ENCODE peak calls at places on chromosome 22, in eight cellular contexts. X is upper lobe of right lung, E is A549, S is OCI-LY7, D is NB4, F is neural progenitor cell, T is fibroblast of the aortic adventitia, Q is stomach. B is an unnamed sample.

GRCh38 chr22:27377501-27377900 is 424.1 kb downstream of the MN1 start:
- DNase-seq in S (no peak), X (no peak), D (no peak), F (no peak), E (no peak), T (no peak), Q (peak), B (no peak)

GRCh38 chr22:17332109-17332508 is 37.2 kb upstream of the CECR2 start:
- DNase-seq in D (no peak), Q (no peak), E (no peak), F (no peak), S (no peak), T (no peak), X (no peak), B (no peak)

GRCh38 chr22:42931421-42932196 is 74.5 kb upstream of the ARFGAP3 start:
- DNase-seq in E (no peak), T (peak), X (peak), F (no peak), S (peak), Q (no peak), D (peak), B (no peak)

GRCh38 chr22:19818264-19819208 is 36.1 kb downstream of the GNB1L start:
- DNase-seq in S (peak), X (peak), Q (peak), D (no peak), E (no peak), F (no peak), T (no peak), B (no peak)

GRCh38 chr22:29308791-29309262 is 2.4 kb downstream of the GAS2L1 start:
- DNase-seq in T (peak), D (peak), Q (no peak), X (no peak), S (no peak), F (no peak), E (no peak), B (no peak)

GRCh38 chr22:44023404-44024287 is 456 bp upstream of the PARVB start:
- DNase-seq in F (peak), S (no peak), D (peak), Q (peak), X (peak), T (peak), E (peak), B (no peak)

GRCh38 chr22:17773606-17774205 is 563 bp downstream of the BID start:
- DNase-seq in X (no peak), T (no peak), D (peak), Q (peak), S (peak), E (peak), F (peak), B (no peak)

GRCh38 chr22:26606611-26607010 is 11.2 kb downstream of the CRYBB1 start:
- DNase-seq in E (peak), S (no peak), F (no peak), Q (no peak), T (peak), X (no peak), D (no peak), B (no peak)

GRCh38 chr22:47716890-47717615 is 954.6 kb downstream of the TBC1D22A start:
- DNase-seq in E (no peak), X (no peak), S (no peak), Q (no peak), T (no peak), D (no peak), F (no peak), B (no peak)

GRCh38 chr22:20128902-20129746 is 2.5 kb upstream of the ZDHHC8 start:
- DNase-seq in Q (peak), F (peak), E (peak), X (no peak), S (peak), D (peak), T (peak), B (no peak)

GRCh38 chr22:20080445-20080775 is 369 bp downstream of the DGCR8 start:
- DNase-seq in F (peak), T (peak), D (peak), X (peak), S (peak), Q (peak), E (peak), B (no peak)

GRCh38 chr22:44972363-44973083 is 37.3 kb downstream of the PHF21B start:
- DNase-seq in Q (no peak), T (peak), D (no peak), F (no peak), X (no peak), S (no peak), E (no peak), B (no peak)

GRCh38 chr22:46509416-46510089 is 27.9 kb downstream of the CELSR1 start:
- DNase-seq in Q (no peak), F (no peak), T (no peak), X (no peak), D (no peak), S (no peak), E (no peak), B (no peak)

GRCh38 chr22:45877651-45878050 is 99.3 kb downstream of the WNT7B start:
- DNase-seq in S (no peak), E (no peak), X (no peak), D (no peak), Q (peak), T (no peak), F (no peak), B (no peak)

GRCh38 chr22:25555506-25556060 is 8.9 kb upstream of the GRK3 start:
- DNase-seq in E (no peak), F (no peak), T (no peak), Q (no peak), X (no peak), D (no peak), S (no peak), B (no peak)

GRCh38 chr22:43147821-43148220 is 3.5 kb upstream of the TSPO start:
- DNase-seq in X (peak), Q (no peak), D (peak), T (no peak), F (no peak), E (no peak), S (peak), B (no peak)

GRCh38 chr22:19149962-19150361 is at the start of gene GSC2:
- DNase-seq in Q (no peak), F (peak), T (no peak), D (no peak), X (no peak), E (no peak), S (no peak), B (no peak)

GRCh38 chr22:18114495-18114894 is 3.9 kb downstream of the TUBA8 start:
- DNase-seq in Q (no peak), X (no peak), D (no peak), T (no peak), E (no peak), S (no peak), F (no peak), B (no peak)

GRCh38 chr22:46176508-46177003 is 26.2 kb downstream of the PPARA start:
- DNase-seq in X (no peak), D (no peak), S (no peak), Q (no peak), T (no peak), E (no peak), F (no peak), B (no peak)

GRCh38 chr22:44444341-44445306 is 53.4 kb downstream of the RTL6 start:
- DNase-seq in Q (no peak), D (peak), E (no peak), T (no peak), X (peak), F (peak), S (peak), B (no peak)

GRCh38 chr22:46362221-46362933 is 26.9 kb downstream of the TRMU start:
- DNase-seq in S (peak), D (no peak), X (no peak), Q (no peak), E (no peak), F (no peak), T (no peak), B (no peak)

GRCh38 chr22:32448980-32449379 is 15.3 kb downstream of the BPIFC start:
- DNase-seq in E (no peak), X (no peak), T (no peak), D (no peak), F (no peak), Q (no peak), S (no peak), B (no peak)

GRCh38 chr22:45053094-45053493 is 43.3 kb upstream of the PHF21B start:
- DNase-seq in Q (no peak), D (no peak), F (no peak), X (no peak), S (no peak), T (no peak), E (no peak), B (no peak)

GRCh38 chr22:45878051-45878764 is 98.8 kb downstream of the WNT7B start:
- DNase-seq in Q (no peak), D (peak), E (no peak), T (no peak), S (no peak), F (peak), X (peak), B (no peak)

GRCh38 chr22:47556473-47556872 is 794.0 kb downstream of the TBC1D22A start:
- DNase-seq in D (no peak), X (no peak), Q (no peak), F (no peak), E (no peak), T (no peak), S (no peak), B (no peak)

GRCh38 chr22:44047891-44048301 is 23.8 kb downstream of the PARVB start:
- DNase-seq in T (no peak), Q (no peak), D (no peak), X (no peak), S (no peak), F (no peak), E (no peak), B (no peak)

GRCh38 chr22:44161673-44162072 is 19.1 kb upstream of the PARVG start:
- DNase-seq in T (no peak), F (no peak), S (no peak), D (no peak), X (no peak), Q (no peak), E (no peak), B (no peak)

GRCh38 chr22:30397656-30398635 is 1.1 kb downstream of the SEC14L2 start:
- DNase-seq in X (no peak), D (no peak), Q (no peak), F (peak), T (no peak), S (no peak), E (no peak), B (no peak)

GRCh38 chr22:29636751-29637150 is 33.3 kb downstream of the NF2 start:
- DNase-seq in S (no peak), T (no peak), F (no peak), E (no peak), D (no peak), X (no peak), Q (no peak), B (no peak)

GRCh38 chr22:26450453-26451185 is 21.6 kb downstream of the ASPHD2 start:
- DNase-seq in D (no peak), E (no peak), X (no peak), S (no peak), Q (no peak), T (no peak), F (no peak), B (no peak)

DNA sequence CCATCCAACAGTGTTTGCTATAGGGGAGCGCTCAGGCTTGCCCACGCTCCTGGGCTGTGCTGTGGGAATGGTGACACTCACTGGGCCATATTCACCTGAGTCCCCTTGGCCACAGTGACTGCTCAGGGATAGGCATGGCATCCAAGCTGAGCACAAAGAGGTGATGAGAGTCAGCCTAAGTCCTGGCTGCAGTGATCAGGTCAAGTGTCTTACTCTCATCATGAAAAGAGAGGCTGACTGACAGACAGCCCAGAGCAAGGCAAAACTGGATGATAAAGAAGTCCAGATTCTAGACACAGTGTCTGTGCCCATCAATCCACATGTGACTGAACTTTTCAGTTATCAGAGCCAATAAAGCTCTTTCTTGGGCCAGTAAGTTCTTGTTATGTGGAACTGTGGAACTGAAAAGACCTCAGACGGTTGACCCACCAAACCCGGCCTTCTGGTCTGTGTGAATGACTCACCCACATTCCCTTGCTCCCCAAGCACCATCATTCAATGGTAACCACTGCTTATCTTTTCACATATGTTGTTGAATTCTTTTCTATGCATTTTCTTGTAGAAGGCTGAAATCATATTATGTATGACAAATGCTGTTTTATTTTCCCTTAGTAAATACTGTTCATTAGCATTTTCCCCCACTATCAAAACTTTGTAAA is 43.2 kb upstream of the YPEL1 start:
- DNase-seq in D (no peak), T (peak), E (no peak), S (no peak), F (no peak), Q (peak), X (no peak), B (peak)
- TF ChIP-seq CTCF in D (no peak), T (no peak), E (no peak), S (no peak), F (no peak), Q (no peak), X (no peak), B (no peak)

GRCh38 chr22:41919357-41920224 is 4.7 kb upstream of the SHISA8 start:
- DNase-seq in T (no peak), D (peak), S (peak), X (peak), F (peak), Q (peak), E (no peak), B (no peak)
- H3K4me3 ChIP-seq in T (peak), D (no peak), S (peak), X (peak), F (peak), Q (peak), E (no peak), B (peak)

DNA sequence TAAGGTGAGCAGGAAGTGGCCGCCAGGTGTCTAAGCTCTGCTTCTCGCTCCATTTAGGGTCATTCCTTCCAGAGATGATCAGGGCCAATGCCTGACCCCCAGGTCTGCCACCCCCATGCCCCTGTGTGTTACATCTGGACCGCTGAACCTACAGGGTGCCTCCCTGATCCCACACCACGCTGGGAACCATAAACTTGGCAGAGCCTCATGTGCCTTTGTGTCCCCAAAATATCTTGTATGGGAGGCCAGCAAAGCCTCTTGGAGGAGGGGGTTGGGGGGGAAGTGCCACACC is 3.7 kb downstream of the TST start:
- DNase-seq in Q (no peak), E (no peak), S (no peak), D (no peak), T (no peak), X (no peak), F (no peak), B (no peak)
- TF ChIP-seq CTCF in Q (no peak), E (no peak), S (no peak), D (no peak), T (no peak), X (no peak), F (no peak), B (no peak)

GRCh38 chr22:40002935-40003715 is 8.4 kb downstream of the FAM83F start:
- DNase-seq in Q (no peak), S (no peak), E (no peak), T (no peak), X (no peak), F (no peak), D (no peak), B (no peak)
- H3K4me3 ChIP-seq in Q (no peak), S (no peak), E (no peak), T (no peak), X (no peak), F (no peak), D (no peak), B (no peak)

GRCh38 chr22:49488943-49489342 is 338.7 kb downstream of the BRD1 start:
- DNase-seq in S (no peak), X (no peak), F (no peak), Q (no peak), D (peak), T (no peak), E (no peak), B (no peak)
- TF ChIP-seq CTCF in S (no peak), X (no peak), F (no peak), Q (no peak), D (peak), T (no peak), E (no peak), B (no peak)

DNA sequence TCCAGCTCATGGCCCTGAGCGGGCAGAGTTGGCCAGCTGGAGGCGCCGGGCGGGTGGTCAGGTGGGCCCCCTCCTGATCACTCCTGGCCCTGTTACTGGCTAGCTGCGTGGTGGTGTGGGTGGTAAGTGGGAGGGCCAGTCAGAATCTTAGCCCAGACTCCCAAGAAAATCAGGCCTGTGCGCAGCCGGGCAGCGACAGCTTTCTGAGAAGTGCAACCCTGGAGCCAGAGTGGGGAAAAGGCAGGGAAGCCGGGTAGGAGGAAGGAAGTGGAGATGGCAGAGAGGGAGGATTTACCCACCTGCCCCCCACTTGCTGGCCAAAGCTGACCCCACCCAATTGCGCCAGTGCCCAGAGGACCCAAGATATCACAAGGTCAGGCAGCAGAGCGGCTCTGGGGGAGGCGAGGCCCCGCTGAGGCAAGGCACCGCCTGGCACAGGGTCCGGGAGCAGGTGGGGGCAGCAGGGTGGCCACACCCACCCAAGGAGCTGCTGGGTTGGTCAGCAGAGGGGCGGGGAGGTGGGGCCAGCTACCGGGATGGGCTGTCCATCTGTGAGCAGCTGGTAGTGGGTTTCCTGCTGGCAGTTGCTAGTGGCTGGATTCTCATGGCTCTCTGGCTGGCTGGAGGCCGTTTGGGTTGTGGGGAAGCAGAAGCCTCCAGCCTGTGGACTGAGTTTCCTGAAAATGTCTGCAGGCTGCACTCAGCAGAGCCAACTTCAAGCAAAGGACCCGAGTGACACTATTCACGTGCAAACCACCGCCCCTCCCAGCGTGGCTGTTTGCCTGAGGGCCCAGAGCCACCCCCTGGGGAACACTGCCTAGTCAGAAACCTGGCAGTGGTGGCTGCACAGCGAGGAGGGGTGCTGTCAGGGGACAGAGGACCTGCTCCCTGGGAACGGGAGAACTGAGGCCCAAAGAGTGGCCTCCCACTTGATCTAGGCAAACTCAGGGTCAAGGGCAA is 196.3 kb downstream of the IGLL1 start:
- DNase-seq in F (peak), S (no peak), D (peak), X (peak), T (no peak), E (no peak), Q (peak), B (no peak)
- H3K4me3 ChIP-seq in F (no peak), S (no peak), D (no peak), X (no peak), T (no peak), E (no peak), Q (no peak), B (no peak)

GRCh38 chr22:37283393-37283937 is 1.2 kb downstream of the CYTH4 start:
- DNase-seq in S (peak), F (no peak), Q (no peak), D (no peak), X (no peak), T (no peak), E (no peak), B (no peak)
- TF ChIP-seq CTCF in S (peak), F (no peak), Q (no peak), D (no peak), X (no peak), T (peak), E (no peak), B (peak)

GRCh38 chr22:36318442-36318841 is 65.5 kb downstream of the APOL1 start:
- DNase-seq in E (no peak), T (no peak), Q (no peak), F (no peak), S (no peak), X (no peak), D (no peak), B (no peak)
- H3K4me3 ChIP-seq in E (no peak), T (no peak), Q (no peak), F (no peak), S (no peak), X (no peak), D (no peak), B (no peak)

B was measured in HFF-Myc.